ENCODE peak calls at places on chromosomes 6 and 20, in eight cellular contexts. C is hepatocyte, Q is heart right ventricle, G is transverse colon, K is psoas muscle, X is substantia nigra, U is neural progenitor cell, D is GM23248. A is an unnamed sample.

GRCh38 chr6:73858376-73858775 is 162.4 kb downstream of the CD109 start:
- DNase-seq in C (no peak), Q (no peak), G (no peak), K (no peak), X (no peak), U (no peak), D (peak), A (no peak)

GRCh38 chr6:170116643-170117042 is 174.2 kb downstream of the DLL1 start:
- DNase-seq in C (no peak), Q (peak), G (no peak), K (no peak), X (no peak), U (no peak), D (no peak), A (no peak)

GRCh38 chr6:71463061-71463460 is 174.4 kb downstream of the OGFRL1 start:
- DNase-seq in C (no peak), Q (no peak), G (no peak), K (no peak), X (no peak), U (no peak), D (no peak), A (no peak)

GRCh38 chr6:90375681-90376439 is 79.2 kb upstream of the BACH2 start:
- DNase-seq in C (no peak), Q (peak), G (no peak), K (no peak), X (no peak), U (no peak), D (peak), A (no peak)

GRCh38 chr6:21785162-21785561 is 191.6 kb downstream of the SOX4 start:
- DNase-seq in C (no peak), Q (no peak), G (no peak), K (no peak), X (no peak), U (no peak), D (no peak), A (no peak)

GRCh38 chr20:45765307-45765910 is 26.3 kb downstream of the WFDC3 start:
- DNase-seq in C (no peak), Q (no peak), G (no peak), K (no peak), X (no peak), U (no peak), D (no peak), A (no peak)

GRCh38 chr20:19758888-19759331 is 852 bp downstream of the RIN2 start:
- DNase-seq in C (peak), Q (peak), G (peak), K (peak), X (peak), U (peak), D (peak), A (no peak)

GRCh38 chr6:16731503-16732018 is 29.7 kb downstream of the ATXN1 start:
- DNase-seq in C (no peak), Q (no peak), G (no peak), K (no peak), X (no peak), U (no peak), D (no peak), A (peak)

GRCh38 chr20:18677126-18677525 is 89.3 kb downstream of the DTD1 start:
- DNase-seq in C (no peak), Q (no peak), G (no peak), K (no peak), X (no peak), U (no peak), D (no peak), A (no peak)

GRCh38 chr6:11535801-11536230 is 1.7 kb upstream of the TMEM170B start:
- DNase-seq in C (peak), Q (no peak), G (no peak), K (no peak), X (no peak), U (no peak), D (peak), A (no peak)

GRCh38 chr6:66226099-66226498 is 519.1 kb upstream of the EYS start:
- DNase-seq in C (no peak), Q (no peak), G (no peak), K (no peak), X (peak), U (no peak), D (peak), A (no peak)

GRCh38 chr6:98958791-98959190 is 11.0 kb upstream of the FBXL4 start:
- DNase-seq in C (no peak), Q (no peak), G (no peak), K (no peak), X (no peak), U (no peak), D (no peak), A (no peak)

GRCh38 chr6:118719351-118720124 is 68.1 kb upstream of the CEP85L start:
- DNase-seq in C (no peak), Q (no peak), G (no peak), K (peak), X (no peak), U (no peak), D (no peak), A (peak)

GRCh38 chr6:105038259-105038658 is 81.4 kb downstream of the LIN28B start:
- DNase-seq in C (no peak), Q (no peak), G (no peak), K (no peak), X (no peak), U (peak), D (no peak), A (no peak)

GRCh38 chr20:57880155-57880648 is 170.4 kb upstream of the PMEPA1 start:
- DNase-seq in C (peak), Q (peak), G (no peak), K (no peak), X (no peak), U (no peak), D (peak), A (no peak)

GRCh38 chr6:118899948-118900347 is 6.0 kb downstream of the ASF1A start:
- DNase-seq in C (no peak), Q (no peak), G (no peak), K (no peak), X (no peak), U (peak), D (no peak), A (no peak)

GRCh38 chr6:35140991-35141720 is at the start of gene TCP11:
- DNase-seq in C (no peak), Q (peak), G (peak), K (peak), X (no peak), U (no peak), D (peak), A (peak)

GRCh38 chr20:62423326-62423706 is 4.0 kb downstream of the RBBP8NL start:
- DNase-seq in C (no peak), Q (no peak), G (no peak), K (no peak), X (no peak), U (no peak), D (no peak), A (no peak)

GRCh38 chr6:166771701-166772100 is 144.7 kb upstream of the RPS6KA2 start:
- DNase-seq in C (no peak), Q (no peak), G (no peak), K (no peak), X (no peak), U (no peak), D (no peak), A (no peak)

GRCh38 chr20:35731862-35732643 is 10.0 kb downstream of the RBM39 start:
- DNase-seq in C (no peak), Q (no peak), G (no peak), K (no peak), X (no peak), U (no peak), D (no peak), A (no peak)

GRCh38 chr6:1762203-1762602 is 152.5 kb downstream of the FOXC1 start:
- DNase-seq in C (no peak), Q (no peak), G (no peak), K (no peak), X (no peak), U (no peak), D (no peak), A (no peak)

GRCh38 chr20:37326666-37327065 is 19.3 kb upstream of the SRC start:
- DNase-seq in C (peak), Q (no peak), G (no peak), K (no peak), X (no peak), U (no peak), D (peak), A (no peak)

GRCh38 chr20:3408251-3408637 is 775 bp upstream of the DNAAF9 start:
- DNase-seq in C (no peak), Q (no peak), G (no peak), K (no peak), X (no peak), U (no peak), D (no peak), A (no peak)

GRCh38 chr6:26660096-26660425 is 515 bp upstream of the ZNF322 start:
- DNase-seq in C (peak), Q (no peak), G (no peak), K (no peak), X (no peak), U (no peak), D (peak), A (peak)

GRCh38 chr6:136599324-136600011 is 49.2 kb upstream of the MAP7 start:
- DNase-seq in C (no peak), Q (peak), G (no peak), K (peak), X (no peak), U (no peak), D (no peak), A (no peak)

GRCh38 chr6:3438190-3439167 is 18.4 kb downstream of the SLC22A23 start:
- DNase-seq in C (peak), Q (no peak), G (peak), K (peak), X (no peak), U (no peak), D (peak), A (no peak)

GRCh38 chr20:39004508-39004907 is 42.4 kb downstream of the DHX35 start:
- DNase-seq in C (peak), Q (no peak), G (peak), K (no peak), X (no peak), U (no peak), D (no peak), A (peak)

GRCh38 chr6:144899161-144899560 is 614.0 kb downstream of the UTRN start:
- DNase-seq in C (no peak), Q (no peak), G (no peak), K (no peak), X (no peak), U (no peak), D (peak), A (no peak)

GRCh38 chr20:49123982-49124381 is 64.2 kb downstream of the STAU1 start:
- DNase-seq in C (no peak), Q (no peak), G (no peak), K (no peak), X (no peak), U (no peak), D (no peak), A (no peak)

GRCh38 chr6:25068866-25069265 is 133.1 kb upstream of the RIPOR2 start:
- DNase-seq in C (no peak), Q (no peak), G (no peak), K (no peak), X (no peak), U (no peak), D (no peak), A (no peak)

GRCh38 chr6:25066593-25066992 is 130.8 kb upstream of the RIPOR2 start:
- DNase-seq in C (no peak), Q (no peak), G (no peak), K (no peak), X (no peak), U (no peak), D (no peak), A (no peak)

DNA sequence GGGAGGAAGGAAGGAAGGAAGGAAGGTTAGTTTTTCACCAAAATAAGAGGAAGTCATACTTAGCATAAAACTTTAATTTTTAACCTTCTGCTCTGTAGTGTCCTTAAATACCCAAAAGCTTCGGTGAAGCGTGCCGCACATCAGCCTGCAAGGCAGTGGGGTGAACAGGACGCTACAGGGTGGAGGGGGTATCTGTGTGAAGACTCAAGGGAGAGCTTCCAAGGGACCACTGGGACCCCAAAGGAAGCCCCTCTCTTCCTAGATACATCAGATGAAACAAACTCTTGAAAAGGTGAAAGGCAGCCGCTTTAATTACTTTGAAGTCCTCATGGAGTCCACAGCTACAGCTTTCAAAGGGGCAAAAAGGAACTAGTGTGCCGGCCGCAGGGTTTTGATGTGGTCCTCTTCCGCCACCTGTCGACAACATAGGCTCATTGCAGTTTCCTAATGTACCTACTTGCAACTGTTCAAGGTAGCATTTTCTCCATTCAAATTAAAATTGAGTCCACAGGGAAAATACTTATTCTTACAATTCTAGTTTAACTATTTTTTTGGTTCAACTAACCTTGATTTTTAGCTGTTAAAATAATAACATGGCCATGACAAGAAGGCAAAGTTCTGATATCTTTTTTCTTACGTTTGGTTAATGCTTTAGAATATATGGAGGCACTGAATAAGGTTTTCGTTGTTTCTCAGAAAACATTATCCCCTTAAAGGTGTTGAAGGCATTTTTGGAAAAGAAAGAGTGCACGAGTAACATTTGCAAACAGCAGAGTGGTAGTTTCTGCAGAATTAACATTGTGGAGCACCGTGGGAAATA is 135.0 kb upstream of the RIPOR2 start:
- DNase-seq in C (peak), Q (peak), G (peak), K (peak), X (peak), U (peak), D (peak), A (peak)
- H3K27ac ChIP-seq in C (no peak), Q (no peak), G (no peak), K (no peak), X (no peak), U (no peak), D (no peak), A (no peak)

GRCh38 chr6:113184736-113185135 is 672.4 kb upstream of the MARCKS start:
- DNase-seq in C (no peak), Q (peak), G (no peak), K (peak), X (no peak), U (no peak), D (peak), A (no peak)

GRCh38 chr6:113182370-113183141 is 674.6 kb upstream of the MARCKS start:
- DNase-seq in C (no peak), Q (no peak), G (no peak), K (no peak), X (no peak), U (no peak), D (peak), A (no peak)

GRCh38 chr6:113181164-113181563 is 676.0 kb upstream of the MARCKS start:
- DNase-seq in C (no peak), Q (no peak), G (no peak), K (no peak), X (no peak), U (no peak), D (no peak), A (no peak)

GRCh38 chr6:113185299-113185698 is 671.8 kb upstream of the MARCKS start:
- DNase-seq in C (no peak), Q (peak), G (no peak), K (no peak), X (no peak), U (no peak), D (peak), A (no peak)

GRCh38 chr6:113184291-113184690 is 672.9 kb upstream of the MARCKS start:
- DNase-seq in C (no peak), Q (no peak), G (no peak), K (no peak), X (no peak), U (no peak), D (peak), A (no peak)
- H3K27ac ChIP-seq in C (no peak), Q (peak), G (no peak), K (no peak), X (no peak), U (no peak), D (peak), A (no peak)

DNA sequence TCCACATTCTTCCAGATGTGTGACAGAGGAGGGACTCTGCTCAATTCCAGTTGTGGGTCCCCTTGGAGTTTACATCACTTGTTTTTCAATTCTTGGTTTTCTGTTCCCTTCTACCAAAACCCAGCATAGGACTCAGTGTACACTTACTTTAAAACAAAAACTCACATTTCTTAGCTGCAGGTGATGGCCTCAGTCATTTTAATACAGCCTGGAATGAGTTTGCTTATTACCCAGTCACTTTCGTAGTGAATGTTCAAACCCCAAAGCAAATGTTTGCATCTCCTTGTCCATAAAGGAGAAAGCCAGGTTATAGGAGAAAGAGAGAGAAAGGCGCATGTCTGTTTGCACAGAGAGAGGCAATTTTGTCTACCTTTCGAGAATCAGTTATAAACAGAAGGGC is 27.4 kb upstream of the PI16 start:
- DNase-seq in C (no peak), Q (no peak), G (no peak), K (no peak), X (no peak), U (no peak), D (no peak), A (no peak)
- H3K27ac ChIP-seq in C (peak), Q (peak), G (peak), K (peak), X (no peak), U (no peak), D (peak), A (no peak)

DNA sequence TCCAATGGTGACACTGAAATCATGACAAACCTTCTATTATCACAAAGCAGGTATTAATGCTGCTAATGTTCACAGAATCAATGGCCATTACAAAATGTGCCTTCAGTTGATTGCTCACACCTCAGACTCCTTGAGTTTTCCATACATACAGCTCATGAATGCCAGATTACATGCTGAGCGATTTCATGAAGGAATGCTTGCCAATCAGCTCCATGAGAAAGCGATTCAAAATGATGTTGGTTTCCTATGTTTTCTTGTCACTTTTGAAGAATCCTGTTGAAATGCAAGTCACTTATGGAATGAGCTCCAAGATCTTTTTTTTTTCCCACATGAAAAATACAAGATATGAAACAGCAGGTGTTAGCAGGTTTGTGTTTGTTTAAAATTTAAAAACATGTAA is 71.4 kb upstream of the SHLD1 start:
- DNase-seq in C (no peak), Q (no peak), G (no peak), K (no peak), X (no peak), U (no peak), D (no peak), A (no peak)
- H3K27ac ChIP-seq in C (no peak), Q (no peak), G (no peak), K (no peak), X (no peak), U (no peak), D (no peak), A (no peak)

DNA sequence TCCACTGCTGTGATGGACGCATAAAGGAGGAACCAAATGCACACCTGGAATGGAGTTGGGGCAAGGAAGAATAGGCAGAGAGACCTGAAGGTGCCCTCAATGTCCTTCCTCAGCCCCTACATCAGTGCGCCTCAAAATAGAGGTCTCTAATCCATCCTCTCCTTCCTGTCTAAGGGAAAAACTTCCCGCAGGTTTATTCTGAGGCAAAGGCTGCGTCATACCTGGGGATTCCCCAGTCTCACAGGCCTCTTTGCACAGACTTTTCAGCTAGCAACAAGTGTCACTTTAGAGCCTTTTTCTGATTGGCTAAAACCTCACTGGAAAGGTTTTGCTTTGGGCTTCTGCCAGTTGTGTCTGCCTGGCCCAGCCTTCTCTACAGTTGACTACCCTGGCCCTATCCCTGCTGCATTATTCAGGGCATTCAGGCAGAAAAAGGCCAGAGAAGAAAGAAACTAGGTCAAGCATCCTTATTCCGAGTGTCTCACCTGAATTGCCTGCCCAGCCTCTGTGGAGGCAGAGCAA is 1.8 kb upstream of the HLA-DQB1 start:
- DNase-seq in C (peak), Q (peak), G (peak), K (peak), X (peak), U (peak), D (peak), A (peak)
- H3K27ac ChIP-seq in C (peak), Q (peak), G (no peak), K (no peak), X (no peak), U (no peak), D (no peak), A (peak)